ENCODE peak calls at places on chromosomes 16 and 17, in five cellular contexts. Q, A, G, O and D are unnamed samples. For H3K4me1 and H3K27me3, the result is how much of the 10 kb centered on the place peaks cover.

GRCh38 chr17:14069251-14069981 is at the start of gene COX10:
- DNase-seq in A (peak), G (peak), O (peak), Q (peak), D (peak)

GRCh38 chr17:48175692-48176450 is 68.3 kb downstream of the SNX11 start:
- DNase-seq in A (no peak), G (no peak), O (peak), Q (no peak), D (peak)

GRCh38 chr16:1809281-1809801 is 15.8 kb upstream of the IGFALS start:
- DNase-seq in A (no peak), O (no peak), G (no peak), Q (no peak), D (no peak)

GRCh38 chr16:54475019-54475418 is 188.4 kb upstream of the IRX3 start:
- DNase-seq in A (no peak), G (no peak), Q (no peak), O (no peak), D (no peak)

GRCh38 chr17:44137891-44138709 is 3.6 kb upstream of the HROB start:
- DNase-seq in O (peak), A (peak), Q (no peak), G (peak), D (peak)

GRCh38 chr16:27450836-27451341 is 48.9 kb downstream of the IL21R start:
- DNase-seq in Q (no peak), G (no peak), A (no peak), O (peak), D (no peak)

GRCh38 chr17:42183741-42184711 is 1.2 kb downstream of the HCRT start:
- DNase-seq in Q (peak), A (peak), G (peak), O (peak), D (peak)

GRCh38 chr16:72137380-72138063 is 34.4 kb downstream of the PMFBP1 start:
- DNase-seq in Q (no peak), O (no peak), A (no peak), G (no peak), D (no peak)

GRCh38 chr16:9908613-9909012 is 273.6 kb downstream of the GRIN2A start:
- DNase-seq in Q (no peak), A (no peak), O (no peak), G (no peak), D (no peak)

GRCh38 chr16:77585852-77586251 is 136.5 kb upstream of the NUDT7 start:
- DNase-seq in A (no peak), O (peak), Q (no peak), G (no peak), D (no peak)

GRCh38 chr16:81517630-81518438 is 73.2 kb downstream of the CMIP start:
- DNase-seq in Q (no peak), G (no peak), O (peak), A (no peak), D (no peak)

GRCh38 chr16:48448799-48449481 is 63.7 kb upstream of the SIAH1 start:
- DNase-seq in O (no peak), Q (no peak), G (no peak), A (no peak), D (no peak)

GRCh38 chr17:76333673-76334505 is 19.8 kb downstream of the PRPSAP1 start:
- DNase-seq in O (no peak), Q (no peak), A (no peak), G (no peak), D (no peak)

DNA sequence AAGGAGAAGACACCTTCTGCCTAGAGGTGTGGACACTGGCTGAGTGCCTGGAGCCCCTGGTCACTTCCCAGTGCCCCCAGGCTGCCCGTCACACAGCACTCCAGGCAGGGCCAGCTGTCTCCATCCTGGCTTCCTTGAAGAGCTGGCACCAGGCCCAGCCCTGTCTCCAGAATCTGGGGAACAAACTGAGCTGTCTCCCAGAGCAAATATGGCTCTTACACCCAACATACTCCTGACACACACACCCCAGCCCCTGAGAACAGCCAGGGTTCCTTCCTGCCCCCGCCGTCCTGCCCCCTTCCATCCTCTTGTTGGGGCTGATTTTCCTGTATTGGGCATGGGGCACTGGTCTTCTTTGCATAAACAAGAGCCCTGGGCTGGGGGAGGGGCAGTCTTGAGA is 9.1 kb downstream of the NHERF1 start:
- DNase-seq in A (no peak), Q (no peak), O (no peak), G (peak), D (peak)
- H3K4me1 ChIP-seq in A (half or more), Q (half or more), O (half or more), G (under half), D (half or more)

GRCh38 chr17:71975331-71975801 is 145.5 kb upstream of the SOX9 start:
- DNase-seq in O (no peak), Q (no peak), A (no peak), G (peak), D (no peak)
- H3K4me3 ChIP-seq in O (peak), Q (no peak), A (no peak), G (peak), D (no peak)

DNA sequence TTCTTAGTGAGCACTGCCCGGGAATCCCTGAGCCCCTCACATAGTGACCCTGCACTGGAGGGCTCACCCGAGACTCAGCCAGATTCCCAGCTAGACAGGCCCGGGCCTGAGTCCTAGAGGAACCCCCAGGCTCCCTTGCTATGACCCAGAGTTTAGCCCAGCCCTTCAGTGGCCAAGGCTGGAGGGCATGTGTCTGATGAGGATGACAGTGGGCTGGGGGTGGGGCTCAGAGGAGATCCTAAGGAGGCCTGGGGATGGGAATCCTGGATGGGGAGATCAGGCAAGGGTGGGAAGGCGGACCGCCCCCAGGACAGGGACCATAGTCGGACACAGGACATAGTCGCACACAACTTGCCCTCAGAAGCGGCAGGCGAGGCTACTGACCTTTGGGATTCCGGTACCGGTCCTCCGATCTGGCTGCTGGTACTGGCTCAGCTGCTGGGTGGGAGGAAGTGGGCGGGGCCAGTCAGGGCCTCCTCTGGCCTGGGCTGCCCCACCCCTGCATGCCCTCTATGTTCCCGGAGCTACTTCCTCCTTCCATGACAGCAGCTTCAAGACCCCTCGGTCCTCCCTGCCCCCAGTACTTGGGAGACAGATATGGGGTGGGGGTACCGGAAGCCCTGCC is 1.1 kb downstream of the CD79B start:
- DNase-seq in A (peak), Q (peak), G (peak), O (no peak), D (no peak)
- H3K27me3 ChIP-seq in A (under half), Q (under half), G (under half), O (under half), D (under half)

GRCh38 chr17:50686494-50687199 is 21.1 kb downstream of the ANKRD40 start:
- DNase-seq in Q (no peak), G (peak), O (peak), A (peak), D (peak)
- H3K4me1 ChIP-seq in Q (under half), G (under half), O (half or more), A (half or more), D (under half)

GRCh38 chr16:56889206-56889605 is 24.2 kb downstream of the SLC12A3 start:
- DNase-seq in Q (no peak), A (no peak), G (no peak), O (no peak), D (no peak)
- H3K4me3 ChIP-seq in Q (no peak), A (no peak), G (no peak), O (no peak), D (no peak)

GRCh38 chr17:58282442-58282841 is 1.7 kb upstream of the MPO start:
- DNase-seq in O (no peak), G (no peak), Q (no peak), A (no peak), D (no peak)
- H3K27me3 ChIP-seq in O (under half), G (under half), Q (under half), A (under half), D (under half)